ENCODE peak calls at places on chromosomes 13 and 19, in four cellular contexts. B is lower leg skin, R is breast epithelium, S is neural crest cell. L is an unnamed sample.

GRCh38 chr19:30883071-30883470 is 466.2 kb downstream of the TSHZ3 start:
- DNase-seq in R (no peak), S (no peak), B (no peak), L (no peak)

GRCh38 chr19:13029893-13030292 is 34.6 kb downstream of the NFIX start:
- DNase-seq in R (no peak), S (no peak), B (no peak), L (no peak)

GRCh38 chr19:41323430-41324125 is 13.6 kb downstream of the CCDC97 start:
- DNase-seq in B (peak), S (no peak), R (no peak), L (no peak)

GRCh38 chr13:113322890-113323651 is 26.0 kb downstream of the LAMP1 start:
- DNase-seq in B (no peak), R (no peak), S (no peak), L (no peak)

GRCh38 chr19:14404322-14404721 is 14.8 kb downstream of the DDX39A start:
- DNase-seq in S (no peak), B (no peak), R (no peak), L (no peak)

GRCh38 chr13:102328909-102329308 is 72.9 kb downstream of the FGF14 start:
- DNase-seq in R (no peak), S (no peak), B (no peak), L (no peak)

GRCh38 chr19:38932425-38933179 is 1.9 kb downstream of the MRPS12 start:
- DNase-seq in B (no peak), R (no peak), S (peak), L (no peak)

GRCh38 chr13:29519921-29520320 is 75.6 kb downstream of the SLC7A1 start:
- DNase-seq in B (no peak), S (no peak), R (no peak), L (no peak)

L was measured in NCI-H460.